ENCODE peak calls at places on chromosomes 1 and 21, in nine cellular contexts. R, G, T, S, X, P, K, O and N are unnamed samples.

GRCh38 chr1:241518447-241519307 is 878 bp downstream of the FH start:
- DNase-seq in P (no peak), T (no peak), G (peak), R (peak), X (no peak), S (peak), K (no peak), O (no peak), N (no peak)

GRCh38 chr1:9028921-9029715 is 2.9 kb upstream of the SLC2A7 start:
- DNase-seq in T (no peak), G (no peak), O (no peak), S (no peak), X (no peak), R (no peak), K (no peak), P (no peak), N (no peak)

GRCh38 chr1:78497196-78497595 is 6.4 kb downstream of the PTGFR start:
- DNase-seq in S (no peak), K (no peak), R (no peak), G (no peak), X (no peak), O (no peak), P (no peak), T (no peak), N (no peak)

GRCh38 chr1:164764333-164764732 is 205.3 kb downstream of the PBX1 start:
- DNase-seq in G (no peak), R (no peak), S (no peak), K (no peak), O (no peak), X (no peak), T (no peak), P (no peak), N (no peak)

GRCh38 chr1:16921391-16922185 is at the start of gene CROCC:
- DNase-seq in O (peak), G (peak), K (no peak), R (no peak), P (no peak), S (no peak), T (peak), X (no peak), N (no peak)

GRCh38 chr1:186983327-186983726 is 154.6 kb downstream of the PLA2G4A start:
- DNase-seq in P (no peak), X (no peak), K (no peak), R (no peak), O (no peak), T (no peak), S (no peak), G (no peak), N (no peak)

GRCh38 chr1:167791281-167792209 is 69.8 kb downstream of the MPZL1 start:
- DNase-seq in K (no peak), X (no peak), R (no peak), T (no peak), O (no peak), G (peak), P (no peak), S (no peak), N (no peak)

GRCh38 chr1:183349201-183349711 is 68.9 kb downstream of the NMNAT2 start:
- DNase-seq in G (peak), T (no peak), X (no peak), R (no peak), P (no peak), O (no peak), K (no peak), S (no peak), N (no peak)

GRCh38 chr21:33762798-33763572 is 120.7 kb downstream of the ITSN1 start:
- DNase-seq in P (no peak), G (no peak), S (no peak), K (no peak), X (no peak), R (peak), O (no peak), T (no peak), N (no peak)

GRCh38 chr1:192821296-192821695 is 12.5 kb downstream of the RGS2 start:
- DNase-seq in O (no peak), S (no peak), G (no peak), P (no peak), X (no peak), R (no peak), K (no peak), T (no peak), N (no peak)

GRCh38 chr1:241181471-241181870 is 175.5 kb downstream of the RGS7 start:
- DNase-seq in P (no peak), R (no peak), S (no peak), O (no peak), G (no peak), K (no peak), T (no peak), X (no peak), N (no peak)